ENCODE peak calls at places on chromosomes 1 and 21, in seven cellular contexts. F is tibial nerve, O is AG09309, V is ELF-1, U is KBM-7, K is A549, Y is heart left ventricle. Q is an unnamed sample.

GRCh38 chr1:33257759-33258712 is 1.7 kb downstream of the ZNF362 start:
- DNase-seq in F (no peak), O (no peak), V (peak), U (peak), K (no peak), Y (no peak), Q (no peak)

GRCh38 chr1:116915182-116915611 is 5.5 kb downstream of the PTGFRN start:
- DNase-seq in F (no peak), O (no peak), V (no peak), U (no peak), K (no peak), Y (peak), Q (no peak)

GRCh38 chr1:151838491-151839412 is 868 bp downstream of the C2CD4D start:
- DNase-seq in F (no peak), O (no peak), V (peak), U (no peak), K (no peak), Y (no peak), Q (no peak)

GRCh38 chr1:93591833-93592635 is 89.6 kb downstream of the BCAR3 start:
- DNase-seq in F (no peak), O (no peak), V (peak), U (peak), K (peak), Y (no peak), Q (no peak)

GRCh38 chr1:167722152-167722869 is 529 bp downstream of the MPZL1 start:
- DNase-seq in F (no peak), O (no peak), V (no peak), U (peak), K (peak), Y (no peak), Q (no peak)

GRCh38 chr1:235473808-235474207 is 30.4 kb downstream of the B3GALNT2 start:
- DNase-seq in F (no peak), O (no peak), V (no peak), U (no peak), K (no peak), Y (no peak), Q (no peak)

GRCh38 chr1:228021526-228022030 is 14.8 kb downstream of the WNT3A start:
- DNase-seq in F (no peak), O (no peak), V (no peak), U (no peak), K (no peak), Y (no peak), Q (no peak)

GRCh38 chr1:209456878-209457277 is 126.6 kb upstream of the CAMK1G start:
- DNase-seq in F (no peak), O (no peak), V (no peak), U (no peak), K (no peak), Y (no peak), Q (no peak)

GRCh38 chr1:176770066-176770465 is 307.1 kb downstream of the PAPPA2 start:
- DNase-seq in F (no peak), O (no peak), V (no peak), U (no peak), K (no peak), Y (no peak), Q (no peak)

GRCh38 chr1:61337981-61338848 is 255.9 kb downstream of the NFIA start:
- DNase-seq in F (peak), O (peak), V (peak), U (peak), K (peak), Y (peak), Q (peak)

GRCh38 chr1:23979387-23980005 is 631 bp downstream of the SRSF10 start:
- DNase-seq in F (no peak), O (no peak), V (no peak), U (no peak), K (no peak), Y (no peak), Q (no peak)

GRCh38 chr21:41130883-41131282 is 37.1 kb upstream of the BACE2 start:
- DNase-seq in F (no peak), O (no peak), V (no peak), U (no peak), K (no peak), Y (no peak), Q (no peak)

GRCh38 chr21:42845296-42845965 is 33.9 kb downstream of the WDR4 start:
- DNase-seq in F (no peak), O (no peak), V (no peak), U (no peak), K (no peak), Y (peak), Q (no peak)

GRCh38 chr1:113401728-113402127 is 11.4 kb downstream of the MAGI3 start:
- DNase-seq in F (no peak), O (no peak), V (no peak), U (no peak), K (no peak), Y (no peak), Q (no peak)

GRCh38 chr1:183896466-183897026 is 91.6 kb downstream of the RGL1 start:
- DNase-seq in F (no peak), O (peak), V (no peak), U (peak), K (no peak), Y (no peak), Q (no peak)

GRCh38 chr1:167825419-167826079 is 88.4 kb downstream of the ADCY10 start:
- DNase-seq in F (no peak), O (no peak), V (no peak), U (no peak), K (no peak), Y (no peak), Q (no peak)

GRCh38 chr1:18534810-18535205 is 54.1 kb downstream of the KLHDC7A start:
- DNase-seq in F (no peak), O (no peak), V (no peak), U (no peak), K (no peak), Y (no peak), Q (no peak)

GRCh38 chr1:16226495-16227179 is 10.3 kb downstream of the CPLANE2 start:
- DNase-seq in F (no peak), O (no peak), V (peak), U (no peak), K (no peak), Y (peak), Q (no peak)

GRCh38 chr1:18461656-18462055 is 19.1 kb upstream of the KLHDC7A start:
- DNase-seq in F (no peak), O (no peak), V (no peak), U (no peak), K (no peak), Y (no peak), Q (no peak)

GRCh38 chr1:22625262-22625925 is 11.0 kb upstream of the C1QA start:
- DNase-seq in F (no peak), O (no peak), V (peak), U (peak), K (no peak), Y (no peak), Q (no peak)

GRCh38 chr1:81597720-81598426 is 202.9 kb upstream of the ADGRL2 start:
- DNase-seq in F (no peak), O (no peak), V (no peak), U (no peak), K (no peak), Y (no peak), Q (no peak)

GRCh38 chr1:8439015-8439702 is 121.2 kb downstream of the SLC45A1 start:
- DNase-seq in F (peak), O (peak), V (peak), U (peak), K (no peak), Y (peak), Q (no peak)

GRCh38 chr1:7745783-7746182 is 25.3 kb upstream of the VAMP3 start:
- DNase-seq in F (no peak), O (no peak), V (no peak), U (no peak), K (no peak), Y (no peak), Q (no peak)

GRCh38 chr1:107228704-107229103 is 87.9 kb downstream of the NTNG1 start:
- DNase-seq in F (no peak), O (peak), V (no peak), U (no peak), K (no peak), Y (no peak), Q (no peak)

GRCh38 chr1:197980457-197980856 is 63.3 kb downstream of the LHX9 start:
- DNase-seq in F (no peak), O (no peak), V (peak), U (no peak), K (no peak), Y (no peak), Q (no peak)

GRCh38 chr1:165631403-165632151 is 543 bp downstream of the MGST3 start:
- DNase-seq in F (peak), O (peak), V (peak), U (peak), K (peak), Y (peak), Q (peak)

GRCh38 chr1:60171793-60172192 is 98.2 kb upstream of the C1orf87 start:
- DNase-seq in F (no peak), O (peak), V (no peak), U (no peak), K (no peak), Y (no peak), Q (peak)